ENCODE peak calls at places on chromosome 12, in ten cellular contexts. C, Z, M, A, G, P, W, R, L and Q are unnamed samples.

GRCh38 chr12:109157986-109158385 is 41.6 kb downstream of the ACACB start:
- DNase-seq in C (no peak), Z (no peak), M (no peak), A (no peak), G (no peak), P (no peak), W (no peak), R (peak; percentile 18), L (no peak), Q (no peak)

GRCh38 chr12:132429932-132430643 is 59.9 kb upstream of the FBRSL1 start:
- DNase-seq in C (peak; percentile 80), Z (no peak), M (no peak), A (peak; percentile 86), G (peak; percentile 66), P (peak; percentile 63), W (no peak), R (no peak), L (peak; percentile 45), Q (no peak)

GRCh38 chr12:27331299-27331926 is 1.2 kb upstream of the BMAL2 start:
- DNase-seq in C (peak; percentile 20), Z (no peak), M (peak; percentile 18), A (no peak), G (no peak), P (peak; percentile 87), W (no peak), R (peak; percentile 92), L (peak; percentile 64), Q (peak; percentile 93)

GRCh38 chr12:12441891-12442461 is 85.1 kb downstream of the BORCS5 start:
- DNase-seq in C (no peak), Z (no peak), M (no peak), A (no peak), G (peak; percentile 67), P (no peak), W (no peak), R (peak; percentile 59), L (no peak), Q (peak; percentile 35)

GRCh38 chr12:65878540-65878939 is 54.3 kb downstream of the HMGA2 start:
- DNase-seq in C (no peak), Z (no peak), M (no peak), A (no peak), G (no peak), P (no peak), W (no peak), R (peak; percentile 60), L (no peak), Q (peak; percentile 28)

GRCh38 chr12:10220398-10221077 is 7.9 kb downstream of the GABARAPL1 start:
- DNase-seq in C (no peak), Z (no peak), M (peak; percentile 83), A (peak; percentile 41), G (no peak), P (no peak), W (no peak), R (peak; percentile 88), L (no peak), Q (peak; percentile 24)

GRCh38 chr12:82605115-82605514 is 81.6 kb upstream of the TMTC2 start:
- DNase-seq in C (no peak), Z (no peak), M (no peak), A (no peak), G (no peak), P (no peak), W (no peak), R (no peak), L (no peak), Q (no peak)

GRCh38 chr12:41932470-41932991 is 212.1 kb downstream of the GXYLT1 start:
- DNase-seq in C (peak; percentile 8), Z (no peak), M (peak; percentile 36), A (peak; percentile 28), G (no peak), P (peak; percentile 18), W (peak; percentile 52), R (peak; percentile 1), L (no peak), Q (no peak)

GRCh38 chr12:124764451-124764850 is 99.2 kb downstream of the SCARB1 start:
- DNase-seq in C (peak; percentile 47), Z (no peak), M (no peak), A (peak; percentile 52), G (no peak), P (peak; percentile 77), W (peak; percentile 37), R (peak; percentile 88), L (no peak), Q (peak; percentile 62)

GRCh38 chr12:7375145-7375543 is 68.8 kb downstream of the CD163L1 start:
- DNase-seq in C (no peak), Z (no peak), M (no peak), A (no peak), G (no peak), P (no peak), W (no peak), R (no peak), L (no peak), Q (no peak)

GRCh38 chr12:24015771-24016170 is 66.3 kb upstream of the SOX5 start:
- DNase-seq in C (no peak), Z (no peak), M (no peak), A (no peak), G (no peak), P (no peak), W (no peak), R (no peak), L (no peak), Q (no peak)

GRCh38 chr12:24014240-24014639 is 64.8 kb upstream of the SOX5 start:
- DNase-seq in C (no peak), Z (no peak), M (no peak), A (no peak), G (no peak), P (no peak), W (no peak), R (no peak), L (no peak), Q (no peak)

GRCh38 chr12:24014853-24015590 is 65.6 kb upstream of the SOX5 start:
- DNase-seq in C (no peak), Z (no peak), M (no peak), A (no peak), G (no peak), P (no peak), W (no peak), R (no peak), L (no peak), Q (no peak)

GRCh38 chr12:24011927-24012326 is 62.5 kb upstream of the SOX5 start:
- DNase-seq in C (no peak), Z (no peak), M (no peak), A (no peak), G (no peak), P (no peak), W (no peak), R (no peak), L (no peak), Q (no peak)

GRCh38 chr12:24012528-24012927 is 63.1 kb upstream of the SOX5 start:
- DNase-seq in C (no peak), Z (no peak), M (no peak), A (no peak), G (no peak), P (no peak), W (no peak), R (peak; percentile 43), L (no peak), Q (no peak)
- TF ChIP-seq CTCF in C (peak; percentile 17), Z (peak; percentile 22), M (no peak), A (no peak), G (no peak), P (no peak), W (no peak), R (peak; percentile 44), L (no peak), Q (no peak)

GRCh38 chr12:8594072-8594471 is 18.6 kb downstream of the AICDA start:
- DNase-seq in C (no peak), Z (no peak), M (no peak), A (no peak), G (no peak), P (no peak), W (no peak), R (no peak), L (no peak), Q (no peak)

GRCh38 chr12:8593246-8593645 is 19.4 kb downstream of the AICDA start:
- DNase-seq in C (no peak), Z (no peak), M (no peak), A (no peak), G (no peak), P (no peak), W (no peak), R (no peak), L (no peak), Q (no peak)

GRCh38 chr12:8589679-8590078 is 23.0 kb downstream of the AICDA start:
- DNase-seq in C (no peak), Z (no peak), M (no peak), A (no peak), G (no peak), P (no peak), W (no peak), R (no peak), L (no peak), Q (no peak)

DNA sequence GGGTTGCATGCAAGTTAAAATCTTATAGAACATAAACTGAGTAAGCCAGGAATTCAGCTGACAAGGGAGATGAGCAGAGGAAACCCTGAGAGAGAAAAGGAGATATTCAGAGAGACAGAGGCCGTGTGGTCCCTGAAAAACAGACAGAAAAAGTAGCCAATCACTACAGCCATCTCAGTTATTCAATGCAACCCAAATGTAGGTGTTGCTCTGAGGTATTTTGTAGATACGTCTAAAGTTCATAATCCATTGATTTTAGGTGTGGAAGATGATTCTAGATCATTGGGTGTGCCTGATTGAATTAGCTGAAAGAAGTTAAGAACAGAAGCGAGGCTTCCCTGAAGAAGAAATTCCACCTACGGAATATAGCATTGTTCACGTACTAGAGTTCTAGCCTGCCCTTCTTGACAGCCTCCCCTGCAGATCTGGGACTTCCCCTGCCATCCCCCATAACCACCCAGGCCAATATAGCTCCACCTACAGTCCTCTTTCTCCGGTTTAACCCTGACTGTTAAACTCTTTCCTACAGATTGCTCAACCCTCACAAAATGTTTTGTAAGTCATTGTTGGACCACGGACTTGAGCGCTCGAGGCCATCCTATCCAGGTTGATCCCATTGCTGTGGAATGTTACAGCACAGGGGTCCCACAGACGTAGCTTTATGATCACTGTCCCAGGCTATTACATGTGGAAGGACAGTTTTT is 21.7 kb downstream of the AICDA start:
- DNase-seq in C (no peak), Z (no peak), M (no peak), A (no peak), G (no peak), P (peak; percentile 64), W (no peak), R (no peak), L (no peak), Q (no peak)
- TF ChIP-seq CTCF in C (no peak), Z (peak; percentile 33), M (no peak), A (no peak), G (no peak), P (peak; percentile 19), W (no peak), R (no peak), L (no peak), Q (no peak)

GRCh38 chr12:115370650-115371049 is 686.7 kb upstream of the TBX3 start:
- DNase-seq in C (no peak), Z (no peak), M (no peak), A (no peak), G (no peak), P (no peak), W (no peak), R (no peak), L (no peak), Q (no peak)
- TF ChIP-seq CTCF in C (no peak), Z (no peak), M (no peak), A (no peak), G (no peak), P (no peak), W (no peak), R (no peak), L (no peak), Q (no peak)

DNA sequence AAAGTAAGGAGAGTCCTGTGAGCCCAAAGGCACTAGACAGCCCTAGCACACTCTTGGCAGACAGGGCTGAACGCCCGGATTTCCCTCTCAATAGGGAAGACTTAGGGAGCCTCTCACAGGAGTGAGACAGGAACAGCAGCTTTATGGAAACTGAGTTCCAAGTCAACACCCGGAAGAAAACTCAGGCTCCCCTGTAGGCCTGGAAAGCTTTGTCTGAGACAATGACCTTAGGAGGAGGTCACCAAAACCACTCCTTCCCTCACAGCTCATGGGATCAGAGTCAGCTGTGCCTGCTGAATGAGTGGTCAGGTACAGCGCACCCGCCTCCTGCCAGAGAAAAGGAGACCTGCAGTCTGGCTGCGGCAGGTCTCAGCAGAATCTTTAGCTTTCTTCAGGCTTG is 229.5 kb downstream of the CACNA1C start:
- DNase-seq in C (no peak), Z (no peak), M (peak; percentile 10), A (no peak), G (no peak), P (no peak), W (no peak), R (no peak), L (no peak), Q (no peak)
- TF ChIP-seq CTCF in C (no peak), Z (peak; percentile 59), M (no peak), A (no peak), G (no peak), P (no peak), W (no peak), R (peak; percentile 11), L (no peak), Q (no peak)